ENCODE peak calls at places on chromosomes 1 and 21, in four cellular contexts. F, Y, N and S are unnamed samples.
A peak's percentile ranks its signal among the peaks of the same experiment; 100 is the strongest.

GRCh38 chr1:20291621-20292020 is 946 bp downstream of the VWA5B1 start:
- DNase-seq in F (no peak), Y (no peak), N (no peak), S (no peak)

GRCh38 chr1:226643167-226643566 is 94.6 kb downstream of the STUM start:
- DNase-seq in F (no peak), Y (peak; percentile 14), N (no peak), S (peak; percentile 28)

GRCh38 chr1:50279622-50280320 is 143.5 kb downstream of the DMRTA2 start:
- DNase-seq in F (no peak), Y (peak; percentile 20), N (no peak), S (no peak)

GRCh38 chr1:159854693-159855192 is 7.7 kb downstream of the VSIG8 start:
- DNase-seq in F (peak; percentile 90), Y (peak; percentile 91), N (peak; percentile 89), S (peak; percentile 92)

GRCh38 chr21:43611598-43612369 is 47.5 kb downstream of the HSF2BP start:
- DNase-seq in F (peak; percentile 84), Y (peak; percentile 70), N (peak; percentile 75), S (peak; percentile 71)

GRCh38 chr1:54168206-54168965 is 15.6 kb upstream of the CDCP2 start:
- DNase-seq in F (no peak), Y (no peak), N (no peak), S (no peak)

GRCh38 chr1:31746687-31747086 is 17.5 kb downstream of the ADGRB2 start:
- DNase-seq in F (no peak), Y (no peak), N (no peak), S (no peak)

GRCh38 chr1:12619396-12620141 is 1.6 kb upstream of the DHRS3 start:
- DNase-seq in F (peak; percentile 91), Y (peak; percentile 88), N (peak; percentile 90), S (peak; percentile 91)

GRCh38 chr1:169618367-169618766 is 11.6 kb downstream of the SELP start:
- DNase-seq in F (no peak), Y (no peak), N (no peak), S (no peak)

GRCh38 chr1:66349277-66349676 is 184.7 kb upstream of the SGIP1 start:
- DNase-seq in F (no peak), Y (no peak), N (no peak), S (no peak)

GRCh38 chr1:147647796-147648633 is 22.3 kb downstream of the ACP6 start:
- DNase-seq in F (peak; percentile 23), Y (no peak), N (no peak), S (no peak)

GRCh38 chr1:164708596-164708995 is 149.6 kb downstream of the PBX1 start:
- DNase-seq in F (no peak), Y (no peak), N (no peak), S (no peak)

GRCh38 chr1:1599030-1599916 is 662 bp downstream of the FNDC10 start:
- DNase-seq in F (no peak), Y (no peak), N (no peak), S (peak; percentile 55)

DNA sequence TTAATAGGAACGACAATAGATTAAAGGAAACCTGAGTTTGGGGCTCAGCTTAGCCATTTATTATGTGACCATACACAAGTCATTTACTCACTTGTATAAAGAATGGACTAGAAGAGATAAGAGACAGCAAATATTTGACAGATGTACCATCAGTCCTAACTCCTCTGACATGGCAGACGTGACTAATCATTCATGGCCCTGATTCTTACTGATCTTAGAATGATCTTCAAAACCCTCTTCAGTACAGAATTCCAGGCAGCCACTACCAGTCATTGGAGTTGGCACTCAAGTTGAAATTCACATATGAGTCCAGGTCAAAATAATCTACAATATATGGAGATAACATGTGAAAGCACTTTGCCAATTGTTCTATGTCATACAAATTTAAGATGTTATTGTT is 21.0 kb upstream of the POU2F1 start:
- DNase-seq in F (no peak), Y (no peak), N (no peak), S (no peak)
- H3K27ac ChIP-seq in F (no peak overlapping the region), Y (no peak overlapping the region), N (no peak overlapping the region), S (no peak overlapping the region)

DNA sequence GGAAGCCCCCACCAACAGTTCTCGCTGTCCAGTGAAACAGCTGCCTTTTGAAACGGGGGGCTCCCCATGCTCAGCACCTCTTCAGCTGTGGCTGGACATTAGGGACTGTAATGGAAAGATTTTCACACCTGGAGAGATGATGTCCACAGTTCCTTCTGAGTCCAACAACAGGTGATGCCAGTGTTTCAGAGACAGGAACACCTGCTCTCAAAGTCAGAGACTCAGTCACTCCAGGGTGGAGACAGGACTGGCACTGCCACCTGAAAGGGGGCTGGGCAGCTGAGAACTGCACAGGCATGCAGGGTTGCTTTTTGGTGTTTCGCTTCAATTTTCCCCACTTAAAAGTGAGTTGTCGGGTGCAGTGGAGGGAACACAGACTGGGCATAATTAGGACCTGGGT is 124.8 kb downstream of the GALNT2 start:
- DNase-seq in F (no peak), Y (no peak), N (no peak), S (no peak)
- H3K27ac ChIP-seq in F (peak overlapping the region; percentile 65), Y (peak overlapping the region; percentile 89), N (peak overlapping the region; percentile 51), S (peak overlapping the region; percentile 7)

GRCh38 chr1:107661142-107661541 is 303.8 kb downstream of the VAV3 start:
- DNase-seq in F (no peak), Y (no peak), N (no peak), S (no peak)
- H3K27ac ChIP-seq in F (no peak overlapping the region), Y (no peak overlapping the region), N (no peak overlapping the region), S (no peak overlapping the region)

GRCh38 chr1:158071106-158071505 is 77.7 kb downstream of the KIRREL1 start:
- DNase-seq in F (no peak), Y (no peak), N (no peak), S (no peak)

GRCh38 chr1:158068918-158069317 is 75.5 kb downstream of the KIRREL1 start:
- DNase-seq in F (no peak), Y (no peak), N (no peak), S (no peak)

GRCh38 chr1:158067651-158068050 is 74.2 kb downstream of the KIRREL1 start:
- DNase-seq in F (peak; percentile 10), Y (no peak), N (peak; percentile 5), S (peak; percentile 30)
- H3K27ac ChIP-seq in F (no peak overlapping the region), Y (no peak overlapping the region), N (no peak overlapping the region), S (no peak overlapping the region)

GRCh38 chr1:150553392-150554085 is 4.3 kb downstream of the ADAMTSL4 start:
- DNase-seq in F (no peak), Y (no peak), N (no peak), S (no peak)
- H3K27ac ChIP-seq in F (peak overlapping the region; percentile 86), Y (peak overlapping the region; percentile 93), N (no peak overlapping the region), S (no peak overlapping the region)

DNA sequence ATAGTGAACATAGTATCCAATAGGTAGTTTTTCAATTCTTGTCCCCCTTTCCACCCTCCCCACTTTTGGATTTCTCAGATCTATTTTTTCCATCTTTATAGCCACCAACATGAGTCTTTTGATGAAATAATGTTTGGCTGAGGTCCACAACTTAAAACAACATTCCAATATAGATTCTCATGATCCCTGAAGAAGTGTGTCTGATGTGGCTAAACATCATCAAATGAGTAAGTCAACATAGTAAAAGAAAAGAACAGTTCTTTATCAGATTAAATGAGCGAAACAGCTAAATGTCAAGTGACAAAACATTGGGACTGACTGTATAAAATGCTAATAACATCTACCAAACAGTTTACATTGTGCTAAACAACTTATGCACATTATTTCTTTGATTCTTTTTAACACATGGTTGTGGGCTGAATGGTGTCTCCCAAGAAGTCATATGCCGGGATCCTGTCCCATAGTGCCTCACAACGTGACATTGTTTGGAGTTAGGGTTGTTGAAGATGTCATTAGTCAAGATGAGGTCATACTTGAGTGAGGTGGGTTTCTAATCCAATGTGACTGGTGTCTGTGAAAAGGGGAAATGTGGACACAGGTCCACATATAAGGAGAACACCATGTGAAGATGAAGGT is 453.6 kb downstream of the LTN1 start:
- DNase-seq in F (no peak), Y (no peak), N (no peak), S (no peak)
- H3K27ac ChIP-seq in F (no peak overlapping the region), Y (no peak overlapping the region), N (no peak overlapping the region), S (no peak overlapping the region)

GRCh38 chr1:23756676-23757075 is 13.4 kb downstream of the ELOA start:
- DNase-seq in F (no peak), Y (no peak), N (no peak), S (no peak)
- H3K27ac ChIP-seq in F (no peak overlapping the region), Y (peak overlapping the region; percentile 71), N (no peak overlapping the region), S (no peak overlapping the region)